ENCODE peak calls at places on chromosomes 7 and 10, in five cellular contexts. Z is HS-5, J is NCI-H524, H is left cardiac atrium, C is fibroblast of pulmonary artery. R is an unnamed sample.
A peak's percentile ranks its signal among the peaks of the same experiment; 100 is the strongest.

GRCh38 chr7:139544645-139545044 is 21.2 kb downstream of the CLEC2L start:
- DNase-seq in Z (no peak), J (no peak), H (no peak), C (no peak), R (no peak)

GRCh38 chr10:86372119-86372784 is 5.7 kb upstream of the GRID1 start:
- DNase-seq in Z (no peak), J (no peak), H (no peak), C (no peak), R (no peak)

GRCh38 chr10:119655566-119656001 is 4.4 kb downstream of the BAG3 start:
- DNase-seq in Z (no peak), J (no peak), H (peak; percentile 72), C (peak; percentile 83), R (no peak)

GRCh38 chr10:46046261-46046660 is at the start of gene MSMB:
- DNase-seq in Z (no peak), J (no peak), H (no peak), C (no peak), R (no peak)

GRCh38 chr10:122172311-122173008 is 98.6 kb upstream of the BTBD16 start:
- DNase-seq in Z (no peak), J (no peak), H (no peak), C (no peak), R (no peak)

GRCh38 chr10:127391875-127392274 is 157.2 kb upstream of the NPS start:
- DNase-seq in Z (no peak), J (no peak), H (no peak), C (no peak), R (no peak)

GRCh38 chr7:25134360-25135010 is 9.4 kb upstream of the CYCS start:
- DNase-seq in Z (no peak), J (no peak), H (no peak), C (no peak), R (no peak)

GRCh38 chr7:156993021-156993924 is 17.2 kb downstream of the MNX1 start:
- DNase-seq in Z (no peak), J (no peak), H (no peak), C (peak; percentile 29), R (no peak)

GRCh38 chr10:126500866-126501265 is 112.6 kb upstream of the ADAM12 start:
- DNase-seq in Z (no peak), J (no peak), H (no peak), C (peak; percentile 32), R (no peak)

GRCh38 chr7:157309990-157310668 is 26.7 kb upstream of the DNAJB6 start:
- DNase-seq in Z (peak; percentile 92), J (no peak), H (no peak), C (peak; percentile 88), R (no peak)

GRCh38 chr10:6382081-6382480 is 179.3 kb downstream of the PFKFB3 start:
- DNase-seq in Z (no peak), J (no peak), H (no peak), C (peak; percentile 67), R (no peak)

GRCh38 chr7:27329917-27330316 is 87.3 kb downstream of the EVX1 start:
- DNase-seq in Z (no peak), J (peak; percentile 10), H (no peak), C (no peak), R (peak; percentile 17)

GRCh38 chr10:112115781-112116385 is 67.7 kb downstream of the GPAM start:
- DNase-seq in Z (no peak), J (peak; percentile 1), H (no peak), C (peak; percentile 12), R (peak; percentile 0)

GRCh38 chr10:132185601-132186487 is 904 bp upstream of the DPYSL4 start:
- DNase-seq in Z (no peak), J (peak; percentile 14), H (no peak), C (peak; percentile 40), R (no peak)

R was measured in NCI-H1694 treated with DMSO at 0.1 percent for 48 hours.